ENCODE peak calls at places on chromosome 3, in seven cellular contexts. B is stomach, W is K562, N is sigmoid colon, G is A549, O is ovary, P is tibial nerve. U is an unnamed sample.

GRCh38 chr3:30273304-30274072 is 332.9 kb upstream of the TGFBR2 start:
- DNase-seq in O (no peak), N (no peak), W (no peak), G (no peak), P (no peak), B (no peak), U (no peak)

GRCh38 chr3:72628065-72628464 is 220.2 kb downstream of the SHQ1 start:
- DNase-seq in N (no peak), P (no peak), B (no peak), G (no peak), W (no peak), O (no peak), U (no peak)

GRCh38 chr3:49266410-49267170 is 10.4 kb downstream of the C3orf62 start:
- DNase-seq in B (no peak), N (no peak), G (no peak), W (no peak), O (peak), P (no peak), U (no peak)

GRCh38 chr3:38564631-38565338 is 68.6 kb downstream of the EXOG start:
- DNase-seq in W (no peak), O (no peak), G (no peak), N (peak), B (no peak), P (no peak), U (no peak)

GRCh38 chr3:13308406-13308805 is 111.7 kb downstream of the NUP210 start:
- DNase-seq in W (peak), P (no peak), B (peak), G (peak), O (no peak), N (no peak), U (peak)

GRCh38 chr3:50610992-50611463 is 546 bp downstream of the CISH start:
- DNase-seq in N (peak), O (no peak), B (no peak), G (no peak), P (no peak), W (no peak), U (no peak)

GRCh38 chr3:66453525-66454463 is 47.0 kb downstream of the LRIG1 start:
- DNase-seq in W (no peak), G (no peak), O (no peak), N (no peak), P (no peak), B (no peak), U (no peak)

GRCh38 chr3:116155830-116156229 is 289.5 kb downstream of the LSAMP start:
- DNase-seq in B (no peak), W (no peak), O (no peak), P (no peak), G (no peak), N (no peak), U (no peak)

GRCh38 chr3:24156466-24156865 is 211.4 kb downstream of the NR1D2 start:
- DNase-seq in W (peak), B (no peak), G (peak), N (no peak), P (no peak), O (no peak), U (no peak)

GRCh38 chr3:50264389-50264963 is 4.5 kb upstream of the SEMA3B start:
- DNase-seq in G (peak), N (peak), W (no peak), B (peak), O (peak), P (peak), U (peak)

GRCh38 chr3:127275287-127275781 is 12.5 kb downstream of the PRR20G start:
- DNase-seq in G (no peak), N (no peak), B (no peak), W (no peak), O (no peak), P (no peak), U (no peak)

GRCh38 chr3:189305412-189305811 is 133.6 kb downstream of the TPRG1 start:
- DNase-seq in N (no peak), G (no peak), O (no peak), P (no peak), B (no peak), W (no peak), U (no peak)

GRCh38 chr3:15750143-15750542 is 47.6 kb downstream of the ANKRD28 start:
- DNase-seq in N (no peak), G (no peak), B (no peak), W (no peak), O (no peak), P (no peak), U (no peak)

GRCh38 chr3:73559730-73560129 is 65.0 kb downstream of the PDZRN3 start:
- DNase-seq in B (no peak), W (no peak), P (no peak), G (no peak), O (no peak), N (no peak), U (no peak)

GRCh38 chr3:172397716-172398405 is 50.4 kb downstream of the GHSR start:
- DNase-seq in N (no peak), P (no peak), B (no peak), W (no peak), O (no peak), G (peak), U (no peak)

GRCh38 chr3:124627501-124627908 is 102.7 kb upstream of the UMPS start:
- DNase-seq in G (no peak), P (no peak), N (no peak), B (peak), W (peak), O (no peak), U (no peak)

DNA sequence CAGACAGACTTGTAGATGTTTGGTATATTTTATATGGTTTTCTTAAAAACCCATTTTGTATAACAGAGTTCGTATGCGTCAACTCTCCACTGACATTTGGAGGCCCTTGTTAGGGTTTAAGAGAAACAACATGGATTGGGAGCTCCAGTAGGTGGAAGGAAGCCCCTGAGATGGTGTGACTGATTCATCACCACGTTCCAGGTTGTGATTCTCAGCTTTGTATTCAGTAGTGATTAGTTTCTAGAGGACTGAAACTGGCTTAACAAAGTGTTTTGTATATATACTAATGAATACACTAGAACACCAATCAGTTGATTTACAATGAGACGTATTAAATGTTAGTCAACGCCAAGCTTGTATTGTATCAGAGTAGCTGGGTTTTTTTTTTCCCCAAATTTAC is 33.9 kb downstream of the SNRK start:
- DNase-seq in P (no peak), G (no peak), B (no peak), O (no peak), N (no peak), W (no peak), U (no peak)
- H3K4me3 ChIP-seq in P (no peak), G (no peak), B (no peak), O (no peak), N (no peak), W (no peak), U (no peak)

GRCh38 chr3:20572473-20572872 is 386.5 kb upstream of the SGO1 start:
- DNase-seq in G (no peak), O (no peak), W (no peak), B (no peak), N (no peak), P (no peak), U (no peak)
- TF ChIP-seq EP300 in G (no peak), O (no peak), W (no peak), B (no peak), N (no peak), P (no peak), U (no peak)

GRCh38 chr3:105368575-105369500 is 2.1 kb downstream of the ALCAM start:
- DNase-seq in O (peak), B (peak), P (no peak), G (peak), W (no peak), N (peak), U (peak)
- TF ChIP-seq POLR2A in O (no peak), B (peak), P (peak), G (no peak), W (no peak), N (no peak), U (peak)

DNA sequence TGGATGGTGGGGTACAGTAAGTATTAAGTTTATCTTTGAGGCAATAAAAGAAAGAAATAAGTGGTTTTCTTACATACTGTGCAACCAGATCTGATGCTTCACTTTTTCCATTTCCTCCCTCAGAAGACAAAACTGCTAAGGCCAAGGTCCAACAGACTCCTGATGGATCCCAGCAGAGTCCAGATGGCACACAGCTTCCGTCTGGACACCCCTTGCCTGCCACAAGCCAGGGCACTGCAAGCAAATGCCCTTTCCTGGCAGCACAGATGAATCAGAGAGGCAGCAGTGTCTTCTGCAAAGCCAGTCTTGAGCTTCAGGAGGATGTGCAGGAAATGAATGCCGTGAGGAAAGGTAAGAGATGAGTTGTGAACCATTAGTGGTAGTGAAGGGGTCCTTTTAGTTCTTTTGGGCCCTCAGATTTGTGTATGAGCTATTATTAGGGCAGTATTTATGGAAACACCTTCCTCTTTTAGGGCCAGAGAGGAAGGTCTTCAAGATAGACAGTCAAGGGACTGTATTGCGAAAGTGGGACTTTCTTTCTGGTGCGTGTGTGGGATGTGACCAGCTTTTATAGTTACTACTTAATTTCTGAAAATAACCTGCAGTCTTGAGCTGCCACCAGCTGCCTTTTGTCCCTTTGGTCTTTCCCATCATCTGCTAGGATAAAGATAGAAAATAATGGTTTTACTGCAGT is 4.6 kb downstream of the ALAS1 start:
- DNase-seq in G (no peak), W (no peak), O (no peak), N (no peak), B (no peak), P (no peak), U (no peak)
- H3K4me3 ChIP-seq in G (no peak), W (no peak), O (no peak), N (no peak), B (no peak), P (no peak), U (no peak)

GRCh38 chr3:157581331-157581730 is 78.1 kb upstream of the VEPH1 start:
- DNase-seq in O (no peak), B (no peak), N (no peak), G (no peak), P (no peak), W (no peak), U (no peak)
- TF ChIP-seq EP300 in O (no peak), B (no peak), N (no peak), G (no peak), P (no peak), W (no peak), U (no peak)

GRCh38 chr3:71207632-71208031 is 375.9 kb downstream of the FOXP1 start:
- DNase-seq in P (no peak), O (no peak), B (no peak), N (no peak), W (peak), G (no peak), U (no peak)
- TF ChIP-seq POLR2A in P (no peak), O (no peak), B (no peak), N (no peak), W (no peak), G (no peak), U (no peak)

DNA sequence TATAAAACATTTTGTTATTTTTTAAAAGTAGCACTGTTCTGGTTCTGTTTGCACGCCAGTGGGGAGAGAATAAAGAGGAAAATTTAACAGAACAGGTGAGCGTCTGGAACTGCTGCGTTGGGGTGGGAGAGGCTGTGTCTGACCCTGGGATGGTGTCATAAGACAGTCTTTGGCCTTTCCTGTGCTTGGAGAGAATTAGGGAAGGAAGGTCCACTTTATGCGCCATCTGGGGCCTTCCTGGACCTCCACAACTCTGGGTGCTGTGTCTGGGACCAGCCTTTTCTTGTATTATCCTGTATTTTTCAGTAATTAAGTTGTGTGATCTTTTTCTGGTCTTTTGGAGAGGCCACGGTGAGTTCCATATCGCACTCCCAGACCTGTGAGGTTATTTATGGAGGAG is 3.3 kb downstream of the FAM43A start:
- DNase-seq in G (no peak), B (peak), W (no peak), O (no peak), P (no peak), N (no peak), U (no peak)
- H3K4me3 ChIP-seq in G (no peak), B (no peak), W (no peak), O (no peak), P (no peak), N (no peak), U (no peak)

DNA sequence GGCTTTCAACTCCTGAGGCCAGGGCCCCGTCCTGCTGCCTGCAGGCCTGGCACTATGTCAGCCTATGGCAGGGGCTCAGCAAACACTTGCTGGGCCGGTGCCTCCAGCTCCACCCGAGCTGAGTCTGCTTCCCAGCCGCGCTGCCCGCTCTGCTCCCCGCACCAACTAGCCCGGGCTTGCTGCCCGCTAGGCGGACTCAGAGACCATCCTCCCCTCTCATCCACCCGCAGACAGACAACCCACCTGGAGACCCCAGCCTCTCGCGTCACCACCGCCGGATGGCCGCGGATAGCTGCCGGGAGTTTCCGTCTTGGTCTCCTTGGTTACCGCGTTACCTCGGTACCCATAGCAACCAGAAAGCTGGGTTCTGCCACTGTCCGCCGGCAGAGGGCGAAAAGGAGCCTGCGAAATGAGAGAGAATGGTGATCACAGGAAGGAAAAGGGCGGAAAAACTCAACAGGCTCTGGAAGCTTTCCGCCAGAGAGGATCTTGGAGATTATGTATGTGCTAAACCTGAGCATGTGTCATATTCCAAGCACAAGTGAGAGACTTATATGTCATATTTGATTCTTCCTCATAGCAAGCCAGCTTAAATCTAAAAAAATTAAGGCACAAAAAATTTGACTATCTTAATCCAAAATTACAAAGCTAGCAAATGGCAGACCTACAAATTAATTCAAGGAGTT is at the start of gene ZBBX:
- DNase-seq in O (peak), N (peak), W (peak), G (peak), P (peak), B (peak), U (peak)
- TF ChIP-seq EP300 in O (no peak), N (no peak), W (no peak), G (no peak), P (no peak), B (no peak), U (no peak)

GRCh38 chr3:142445816-142446254 is 2.0 kb downstream of the XRN1 start:
- DNase-seq in W (peak), O (no peak), P (no peak), B (no peak), N (no peak), G (no peak), U (peak)
- TF ChIP-seq POLR2A in W (no peak), O (no peak), P (no peak), B (no peak), N (no peak), G (no peak), U (peak)